ENCODE peak calls at places on chromosomes 1 and 21, in four cellular contexts. S is right lobe of liver, X is HCT116, I is IMR-90. G is an unnamed sample. For H3K4me1, the result is how much of the 10 kb centered on the place peaks cover.

GRCh38 chr1:110336300-110337039 is 2.7 kb upstream of the RBM15 start:
- DNase-seq in S (no peak), X (peak), I (no peak), G (no peak)

GRCh38 chr1:29394521-29394921 is 158.2 kb downstream of the PTPRU start:
- DNase-seq in S (no peak), X (no peak), I (no peak), G (no peak)

GRCh38 chr1:196376648-196377295 is 231.5 kb downstream of the KCNT2 start:
- DNase-seq in S (no peak), X (no peak), I (no peak), G (no peak)

GRCh38 chr1:200302893-200303250 is 107.0 kb downstream of the ZNF281 start:
- DNase-seq in S (peak), X (no peak), I (no peak), G (peak)

GRCh38 chr1:114832057-114832456 is 22.6 kb upstream of the SYCP1 start:
- DNase-seq in S (no peak), X (no peak), I (no peak), G (no peak)

GRCh38 chr1:33903210-33903589 is 39.3 kb downstream of the HMGB4 start:
- DNase-seq in S (no peak), X (no peak), I (no peak), G (no peak)

GRCh38 chr21:44871576-44872265 is 1.8 kb downstream of the PTTG1IP start:
- DNase-seq in S (peak), X (no peak), I (peak), G (peak)

GRCh38 chr21:20004353-20004752 is 993.9 kb upstream of the NCAM2 start:
- DNase-seq in S (no peak), X (no peak), I (no peak), G (no peak)

GRCh38 chr1:208170252-208170651 is 73.9 kb downstream of the PLXNA2 start:
- DNase-seq in S (peak), X (no peak), I (no peak), G (peak)

GRCh38 chr1:246793331-246793890 is 69.2 kb downstream of the SCCPDH start:
- DNase-seq in S (no peak), X (no peak), I (no peak), G (no peak)

GRCh38 chr1:185804206-185804605 is 70.0 kb downstream of the HMCN1 start:
- DNase-seq in S (no peak), X (no peak), I (peak), G (no peak)

GRCh38 chr1:24964811-24965570 is 34.9 kb upstream of the RUNX3 start:
- DNase-seq in S (no peak), X (no peak), I (peak), G (peak)

GRCh38 chr1:109821221-109821669 is 57.5 kb upstream of the EPS8L3 start:
- DNase-seq in S (no peak), X (no peak), I (peak), G (no peak)

GRCh38 chr1:48415050-48415449 is 57.0 kb downstream of the SPATA6 start:
- DNase-seq in S (no peak), X (no peak), I (no peak), G (no peak)

GRCh38 chr1:154157520-154158306 is 2.8 kb upstream of the NUP210L start:
- DNase-seq in S (no peak), X (no peak), I (peak), G (no peak)

GRCh38 chr1:85707267-85707989 is 805 bp downstream of the ZNHIT6 start:
- DNase-seq in S (no peak), X (no peak), I (no peak), G (no peak)

GRCh38 chr1:232317336-232317735 is 312.6 kb downstream of the SIPA1L2 start:
- DNase-seq in S (no peak), X (no peak), I (no peak), G (no peak)

GRCh38 chr1:36464605-36465393 is 615 bp upstream of the MRPS15 start:
- DNase-seq in S (no peak), X (no peak), I (peak), G (no peak)
- H3K4me1 ChIP-seq in S (under half), X (under half), I (under half), G (under half)

GRCh38 chr1:3624194-3625136 is at the start of gene TPRG1L:
- DNase-seq in S (peak), X (peak), I (peak), G (peak)
- TF ChIP-seq POLR2A in S (peak), X (no peak), I (no peak), G (peak)

GRCh38 chr1:202153284-202153683 is 7.1 kb downstream of the PTPN7 start:
- DNase-seq in S (no peak), X (no peak), I (no peak), G (no peak)

GRCh38 chr1:202154766-202155477 is 5.5 kb downstream of the PTPN7 start:
- DNase-seq in S (no peak), X (peak), I (peak), G (peak)

GRCh38 chr1:202154148-202154765 is 6.1 kb downstream of the PTPN7 start:
- DNase-seq in S (no peak), X (no peak), I (no peak), G (no peak)

GRCh38 chr1:202156590-202156989 is 3.8 kb downstream of the PTPN7 start:
- DNase-seq in S (no peak), X (no peak), I (no peak), G (no peak)

DNA sequence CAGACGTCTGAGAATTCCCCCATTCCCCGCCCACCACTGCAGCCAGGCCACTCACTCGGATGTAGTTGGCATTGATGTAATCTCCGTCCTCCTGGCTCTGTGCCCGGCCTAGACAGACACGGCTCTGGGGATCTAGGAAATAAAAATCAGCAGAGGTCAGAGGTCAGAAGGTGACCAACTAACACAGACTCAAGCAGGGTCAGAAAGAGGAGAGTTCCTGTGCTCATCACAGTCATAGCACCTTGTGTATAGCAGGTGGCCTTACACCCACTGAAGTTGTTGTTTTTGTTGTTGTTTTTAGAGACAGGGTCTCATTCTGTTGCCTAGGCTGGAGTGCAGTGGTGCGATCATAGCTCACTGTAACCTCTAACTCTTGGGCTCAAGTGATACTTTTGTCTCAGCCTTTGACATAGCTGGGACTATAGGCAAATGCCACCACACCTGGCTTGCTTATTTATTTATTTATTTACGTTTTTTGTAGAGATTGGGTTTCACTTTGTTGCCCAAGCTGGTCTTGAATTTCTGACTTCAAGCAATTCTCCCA is 4.9 kb downstream of the PTPN7 start:
- DNase-seq in S (peak), X (no peak), I (peak), G (peak)
- H3K4me1 ChIP-seq in S (under half), X (under half), I (under half), G (under half)

DNA sequence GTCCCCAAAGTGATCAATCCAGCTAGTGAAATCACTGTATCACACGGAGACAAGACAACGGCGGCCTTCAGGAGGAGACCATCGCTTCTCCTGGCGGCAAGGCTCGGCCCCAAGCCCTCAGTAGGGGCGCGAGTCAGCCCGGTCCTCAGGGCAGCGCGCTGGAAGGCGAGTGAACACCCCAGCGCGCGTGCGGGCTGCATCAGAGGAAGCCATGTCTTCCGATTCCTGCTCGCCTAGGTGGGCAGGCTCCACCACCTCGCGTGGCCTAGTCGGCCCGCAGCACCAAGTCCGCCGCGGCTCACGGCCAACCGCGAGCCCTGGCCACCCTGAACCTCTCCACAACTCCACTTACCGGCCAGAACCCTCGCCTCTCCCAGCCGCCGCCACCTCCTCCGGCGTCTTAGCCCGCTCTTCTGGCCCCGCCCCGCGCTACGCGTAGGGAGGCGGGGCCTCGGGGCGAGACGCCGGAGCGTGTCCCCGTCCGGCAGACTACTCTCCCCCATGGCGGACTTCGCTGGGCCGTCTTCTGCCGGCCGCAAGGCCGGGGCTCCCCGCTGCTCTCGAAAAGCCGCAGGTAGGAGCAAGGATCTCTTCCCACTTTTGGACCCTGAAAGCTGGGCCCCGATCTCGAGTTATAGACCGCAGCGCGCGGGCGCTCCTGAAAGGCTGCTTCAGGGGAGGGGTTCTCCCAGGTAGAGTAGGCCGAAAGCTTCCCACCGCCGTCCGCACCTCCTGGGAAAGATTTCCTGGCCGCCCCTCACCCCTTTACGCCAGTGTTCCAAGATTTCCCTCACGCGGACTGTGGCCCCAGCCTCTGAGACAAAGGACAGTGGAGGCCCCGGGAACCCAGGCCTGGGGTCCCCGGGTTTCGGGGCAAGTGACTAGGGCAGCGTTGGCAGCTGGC is at the start of the genes GLMN and RPAP2:
- DNase-seq in S (peak), X (peak), I (peak), G (peak)
- TF ChIP-seq POLR2A in S (peak), X (peak), I (peak), G (peak)

GRCh38 chr1:6918286-6918907 is 133.1 kb downstream of the CAMTA1 start:
- DNase-seq in S (no peak), X (no peak), I (no peak), G (no peak)
- H3K4me1 ChIP-seq in S (under half), X (under half), I (under half), G (under half)

DNA sequence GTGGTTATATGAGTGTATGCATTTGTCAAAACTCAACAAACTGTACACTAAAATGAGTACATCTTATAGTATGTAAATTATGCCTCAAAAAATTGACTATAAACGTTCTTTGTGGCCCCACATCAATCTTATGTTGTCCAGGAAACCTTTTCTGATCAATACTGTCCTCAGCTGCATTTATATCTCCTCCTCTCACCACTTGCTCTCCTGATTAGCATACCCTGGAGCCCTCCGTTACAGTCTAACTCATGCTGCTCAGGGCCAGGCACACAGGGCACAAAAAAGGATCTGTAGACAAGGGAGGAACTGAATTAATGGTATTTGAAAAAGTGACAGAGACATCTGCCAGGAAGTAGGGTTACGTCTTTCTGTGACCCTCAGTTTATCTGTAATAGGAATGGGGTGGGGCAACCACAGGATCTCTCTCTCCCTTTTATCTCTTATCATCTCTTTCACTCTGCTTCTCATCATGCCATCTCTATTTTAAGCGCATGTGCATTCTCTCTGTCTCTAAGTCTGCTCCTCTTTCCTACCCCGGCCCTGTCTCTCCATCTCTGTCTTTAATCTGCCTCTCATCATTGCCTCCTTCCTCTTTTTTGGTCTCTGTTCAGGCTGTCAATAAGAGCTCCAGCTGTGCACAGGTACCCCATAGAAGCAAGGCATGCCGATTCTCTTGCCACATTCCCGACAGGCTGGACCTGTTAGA is 7.1 kb upstream of the TAL1 start:
- DNase-seq in S (no peak), X (no peak), I (no peak), G (no peak)
- TF ChIP-seq POLR2A in S (no peak), X (no peak), I (no peak), G (no peak)

DNA sequence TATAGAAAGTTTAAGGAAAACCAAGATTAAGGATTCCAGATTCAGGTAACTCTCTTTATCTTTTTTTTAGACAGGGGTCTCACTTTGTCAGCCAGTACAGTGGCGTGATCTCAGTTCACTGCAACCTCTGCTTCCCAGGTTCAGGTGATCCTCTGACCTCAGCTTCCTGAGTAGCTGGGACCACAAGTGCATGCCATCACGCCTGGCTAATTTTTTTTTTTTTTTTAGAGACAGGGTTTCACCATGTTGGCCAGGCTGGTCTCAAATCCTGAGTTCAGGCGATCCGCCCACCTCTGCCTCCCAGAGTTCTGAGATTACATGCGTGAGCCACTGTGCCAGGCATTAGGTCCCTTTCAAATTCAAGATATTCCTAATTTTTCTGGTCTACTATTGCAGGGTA is 15.9 kb downstream of the LZIC start:
- DNase-seq in S (no peak), X (no peak), I (no peak), G (no peak)
- H3K4me1 ChIP-seq in S (under half), X (under half), I (under half), G (under half)

GRCh38 chr1:43451157-43451591 is 2.6 kb downstream of the HYI start:
- DNase-seq in S (no peak), X (no peak), I (no peak), G (no peak)

GRCh38 chr1:43448955-43449707 is 4.6 kb downstream of the HYI start:
- DNase-seq in S (peak), X (no peak), I (no peak), G (no peak)

GRCh38 chr1:43450251-43451070 is 3.3 kb downstream of the HYI start:
- DNase-seq in S (no peak), X (no peak), I (no peak), G (no peak)

GRCh38 chr1:43447891-43448708 is 5.6 kb downstream of the HYI start:
- DNase-seq in S (peak), X (no peak), I (no peak), G (no peak)

GRCh38 chr1:43449708-43450069 is 4.0 kb downstream of the HYI start:
- DNase-seq in S (no peak), X (no peak), I (no peak), G (no peak)
- TF ChIP-seq POLR2A in S (no peak), X (no peak), I (no peak), G (no peak)

GRCh38 chr1:91600431-91601330 is 100.0 kb downstream of the CDC7 start:
- DNase-seq in S (no peak), X (no peak), I (no peak), G (no peak)
- H3K4me1 ChIP-seq in S (under half), X (under half), I (under half), G (under half)

DNA sequence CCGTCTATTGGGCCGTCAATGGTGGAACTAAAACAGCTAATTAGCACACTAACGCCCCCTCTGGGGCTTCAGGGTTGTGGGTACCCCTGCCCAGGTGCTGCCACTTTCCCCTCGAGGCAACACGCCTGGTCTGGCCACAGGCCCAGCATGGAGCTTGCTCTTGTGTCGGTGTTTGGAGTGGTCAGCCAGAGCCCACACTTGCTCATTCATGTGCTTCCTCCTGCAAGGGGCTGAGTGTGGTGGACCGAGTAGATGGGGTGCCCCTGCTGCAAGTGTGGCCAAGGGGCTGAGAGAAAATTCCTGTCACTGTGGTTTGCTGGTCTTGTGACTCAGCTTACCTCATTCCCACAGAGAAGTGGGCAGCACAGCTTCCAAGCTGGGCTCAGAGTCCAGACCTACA is 25.7 kb downstream of the HTR6 start:
- DNase-seq in S (no peak), X (no peak), I (no peak), G (no peak)
- TF ChIP-seq POLR2A in S (no peak), X (no peak), I (no peak), G (no peak)

G was measured in body of pancreas.